ENCODE peak calls at places on chromosomes 16 and 17, in four cellular contexts. V, P, H and Q are unnamed samples.

GRCh38 chr17:79071161-79071560 is 3.5 kb upstream of the ENGASE start:
- DNase-seq in V (no peak), P (no peak), H (no peak), Q (no peak)

GRCh38 chr17:50210249-50211225 is 9.1 kb upstream of the COL1A1 start:
- DNase-seq in V (peak; percentile 54), P (peak; percentile 58), H (no peak), Q (peak; percentile 96)

GRCh38 chr17:30854146-30854545 is 22.4 kb downstream of the ATAD5 start:
- DNase-seq in V (no peak), P (no peak), H (no peak), Q (no peak)

GRCh38 chr16:47617732-47618131 is 156.6 kb downstream of the PHKB start:
- DNase-seq in V (no peak), P (no peak), H (no peak), Q (no peak)

GRCh38 chr16:79367822-79368221 is 232.7 kb downstream of the MAF start:
- DNase-seq in V (no peak), P (no peak), H (no peak), Q (no peak)

GRCh38 chr16:67188798-67189197 is 1.1 kb downstream of the EXOC3L1 start:
- DNase-seq in V (no peak), P (no peak), H (no peak), Q (no peak)

GRCh38 chr16:30379165-30379783 is 3.1 kb downstream of the SEPTIN1 start:
- DNase-seq in V (no peak), P (no peak), H (no peak), Q (no peak)

GRCh38 chr17:52536466-52536865 is 378.0 kb upstream of the CA10 start:
- DNase-seq in V (no peak), P (no peak), H (no peak), Q (no peak)

GRCh38 chr17:53142890-53143289 is 679.8 kb upstream of the KIF2B start:
- DNase-seq in V (peak; percentile 41), P (no peak), H (no peak), Q (no peak)

GRCh38 chr16:81940781-81941560 is 70.3 kb downstream of the SDR42E1 start:
- DNase-seq in V (peak; percentile 73), P (no peak), H (no peak), Q (peak; percentile 43)

GRCh38 chr17:78724544-78724943 is 57.5 kb downstream of the CYTH1 start:
- DNase-seq in V (no peak), P (no peak), H (no peak), Q (no peak)

GRCh38 chr17:5011928-5012327 is 14.2 kb downstream of the KIF1C start:
- DNase-seq in V (no peak), P (no peak), H (no peak), Q (no peak)

GRCh38 chr17:64281962-64282752 is 19.1 kb upstream of the TEX2 start:
- DNase-seq in V (peak; percentile 88), P (peak; percentile 32), H (peak; percentile 60), Q (no peak)

GRCh38 chr17:61385869-61386245 is 13.8 kb upstream of the TBX2 start:
- DNase-seq in V (no peak), P (no peak), H (no peak), Q (no peak)

GRCh38 chr16:80123189-80123588 is 417.6 kb upstream of the DYNLRB2 start:
- DNase-seq in V (no peak), P (no peak), H (no peak), Q (no peak)

GRCh38 chr17:69960755-69961154 is 114.3 kb upstream of the KCNJ16 start:
- DNase-seq in V (no peak), P (no peak), H (peak; percentile 14), Q (no peak)

GRCh38 chr16:12558641-12559040 is 245.0 kb downstream of the CPPED1 start:
- DNase-seq in V (no peak), P (no peak), H (no peak), Q (no peak)

GRCh38 chr16:71515026-71515425 is 11.2 kb upstream of the CHST4 start:
- DNase-seq in V (no peak), P (peak; percentile 23), H (peak; percentile 60), Q (no peak)

GRCh38 chr16:81737885-81738536 is 41.1 kb upstream of the PLCG2 start:
- DNase-seq in V (peak; percentile 86), P (peak; percentile 93), H (peak; percentile 90), Q (no peak)

GRCh38 chr16:68646948-68647659 is 2.0 kb downstream of the CDH3 start:
- DNase-seq in V (no peak), P (no peak), H (no peak), Q (no peak)

GRCh38 chr16:31508706-31509523 is 724 bp upstream of the RUSF1 start:
- DNase-seq in V (peak; percentile 32), P (no peak), H (no peak), Q (no peak)

GRCh38 chr17:2178798-2179505 is 124.0 kb downstream of the HIC1 start:
- DNase-seq in V (no peak), P (no peak), H (no peak), Q (no peak)
- H3K4me1 ChIP-seq in V (peaks cover 17% of the 10 kb centered on the region), P (no peaks in the 10 kb centered on the region), H (peaks cover 40% of the 10 kb centered on the region), Q (peaks cover 94% of the 10 kb centered on the region)

DNA sequence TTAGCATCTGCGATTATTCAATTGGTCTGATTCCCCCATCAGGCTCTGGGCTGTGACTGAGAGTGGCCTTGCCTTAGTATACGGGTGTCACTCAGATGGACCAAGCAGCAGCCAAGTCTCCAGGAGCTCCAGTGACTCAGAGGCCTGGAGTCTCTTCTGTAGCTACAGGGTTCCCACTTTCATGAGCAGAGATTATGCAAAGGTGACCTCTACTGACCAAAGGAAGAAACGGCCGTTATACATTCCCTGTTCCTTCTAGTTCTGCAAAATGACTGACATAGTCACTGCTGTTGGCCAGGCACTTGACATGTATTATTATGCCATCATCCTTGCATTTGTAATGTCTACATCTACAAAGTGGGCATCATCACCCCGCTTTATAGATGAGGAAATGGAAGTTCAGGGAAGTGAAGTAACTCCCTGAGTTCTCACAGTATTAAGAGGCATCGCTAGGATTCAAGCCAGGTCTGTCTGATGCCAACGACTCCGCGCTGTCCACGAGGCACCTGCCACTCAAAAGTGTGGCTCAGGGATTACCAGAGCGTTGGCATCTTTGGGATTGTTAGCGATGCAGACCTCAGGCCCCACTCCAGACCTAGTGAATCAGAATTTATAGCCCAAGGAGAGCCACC is 23.3 kb downstream of the SLC38A7 start:
- DNase-seq in V (peak; percentile 87), P (peak; percentile 49), H (peak; percentile 52), Q (no peak)
- TF ChIP-seq CTCF in V (peak; percentile 87), P (peak; percentile 51), H (peak; percentile 43), Q (no peak)

GRCh38 chr16:84992700-84993075 is 18.6 kb downstream of the ZDHHC7 start:
- DNase-seq in V (no peak), P (no peak), H (no peak), Q (no peak)

GRCh38 chr16:84993926-84994325 is 17.4 kb downstream of the ZDHHC7 start:
- DNase-seq in V (no peak), P (no peak), H (no peak), Q (no peak)

GRCh38 chr16:84999200-84999599 is 12.1 kb downstream of the ZDHHC7 start:
- DNase-seq in V (peak; percentile 57), P (no peak), H (no peak), Q (no peak)

GRCh38 chr16:84996365-84996764 is 15.0 kb downstream of the ZDHHC7 start:
- DNase-seq in V (no peak), P (no peak), H (no peak), Q (no peak)

DNA sequence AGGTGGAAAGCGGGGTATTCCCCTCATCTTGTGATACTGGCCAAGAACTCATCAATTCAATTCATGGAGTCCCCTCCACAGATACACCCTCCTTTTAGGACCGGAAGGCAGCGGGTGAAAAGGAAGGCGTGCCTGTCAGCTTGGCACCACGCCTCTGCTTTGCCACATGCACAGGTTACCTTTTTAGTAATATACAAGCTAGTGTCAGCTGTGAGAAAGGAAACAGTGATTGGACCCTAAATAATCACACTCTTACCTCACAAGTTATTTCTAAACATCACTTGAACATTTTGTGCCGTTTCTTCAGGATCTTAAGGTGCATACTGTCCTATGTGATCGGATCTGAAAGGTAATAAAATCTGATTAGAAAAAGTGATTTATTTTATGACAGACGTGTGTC is 15.7 kb downstream of the ZDHHC7 start:
- DNase-seq in V (no peak), P (no peak), H (no peak), Q (no peak)
- H3K4me1 ChIP-seq in V (peaks cover 71% of the 10 kb centered on the region), P (peaks cover 40% of the 10 kb centered on the region), H (peaks cover 51% of the 10 kb centered on the region), Q (peaks cover 54% of the 10 kb centered on the region)

GRCh38 chr17:37079065-37079708 is 130.4 kb downstream of the AATF start:
- DNase-seq in V (no peak), P (no peak), H (no peak), Q (no peak)

GRCh38 chr17:37082461-37082860 is 133.7 kb downstream of the AATF start:
- DNase-seq in V (no peak), P (no peak), H (no peak), Q (no peak)

GRCh38 chr17:37082985-37083384 is 134.2 kb downstream of the AATF start:
- DNase-seq in V (no peak), P (no peak), H (no peak), Q (no peak)

GRCh38 chr17:37079735-37080134 is 131.0 kb downstream of the AATF start:
- DNase-seq in V (no peak), P (no peak), H (no peak), Q (no peak)

DNA sequence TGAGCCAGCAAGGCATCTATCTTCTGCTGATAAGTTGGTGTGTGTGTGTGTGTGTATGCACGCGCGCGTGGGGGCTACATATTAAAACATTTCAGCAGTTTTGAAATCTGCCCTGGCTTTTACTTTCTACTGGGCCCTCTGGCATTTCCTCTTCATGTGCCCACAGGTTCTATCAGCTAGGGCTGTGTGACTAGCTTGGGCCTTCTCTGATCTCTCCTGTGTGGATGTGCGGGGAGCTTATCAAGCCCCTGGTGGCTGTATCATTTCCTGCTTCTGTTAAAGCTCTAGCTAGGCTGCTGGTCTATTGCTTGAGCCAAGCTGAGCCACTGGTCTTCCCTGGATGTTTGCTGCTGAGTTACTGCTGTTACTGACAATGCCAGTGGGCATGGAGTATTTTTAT is 132.5 kb downstream of the AATF start:
- DNase-seq in V (peak; percentile 22), P (no peak), H (no peak), Q (no peak)
- TF ChIP-seq CTCF in V (no peak), P (no peak), H (no peak), Q (no peak)

DNA sequence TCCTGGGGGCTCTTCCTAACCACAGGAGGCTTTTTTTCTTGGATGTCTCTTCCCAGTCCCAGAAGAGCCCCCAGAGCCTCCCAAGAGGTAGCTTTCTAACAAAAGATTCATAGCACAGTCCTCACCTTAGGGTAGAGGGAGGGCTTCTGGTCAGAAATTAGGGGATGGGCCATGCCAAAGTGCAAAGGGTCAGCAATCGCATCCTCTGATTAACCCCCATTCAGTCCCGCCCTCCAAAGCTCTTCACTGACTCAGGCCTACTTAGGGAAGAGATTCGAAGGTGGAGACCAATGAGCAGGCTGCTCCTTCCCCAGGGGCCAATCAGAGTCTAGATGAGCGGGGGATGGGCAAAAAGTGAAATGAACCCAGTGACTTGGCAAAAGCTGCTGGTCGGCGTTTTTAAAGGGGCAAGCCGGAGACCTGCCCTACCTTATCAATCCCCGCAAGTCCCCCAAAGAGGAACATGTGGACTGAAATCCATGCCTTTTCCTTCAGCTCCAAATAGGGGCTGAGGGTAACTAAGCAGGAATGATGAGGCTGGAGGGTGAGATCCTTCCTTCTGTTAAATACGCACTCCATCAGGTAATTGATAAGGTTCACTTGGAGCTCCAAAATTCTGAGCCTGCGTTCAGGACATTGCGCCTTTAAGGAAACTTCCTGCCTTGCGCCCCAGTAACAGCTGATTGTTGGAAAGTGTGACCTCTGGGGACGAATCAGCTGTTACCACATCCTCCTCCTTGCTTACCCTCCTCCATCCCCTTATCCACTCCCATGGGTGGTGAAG is 6.9 kb upstream of the TLCD2 start:
- DNase-seq in V (peak; percentile 100), P (peak; percentile 98), H (peak; percentile 93), Q (peak; percentile 99)
- H3K4me1 ChIP-seq in V (peaks cover 40% of the 10 kb centered on the region), P (peaks cover 25% of the 10 kb centered on the region), H (peaks cover 41% of the 10 kb centered on the region), Q (peaks cover 46% of the 10 kb centered on the region)

GRCh38 chr16:7021653-7022275 is 310.9 kb upstream of the RBFOX1 start:
- DNase-seq in V (no peak), P (no peak), H (no peak), Q (no peak)

GRCh38 chr16:7026639-7027038 is 306.0 kb upstream of the RBFOX1 start:
- DNase-seq in V (no peak), P (no peak), H (no peak), Q (no peak)

GRCh38 chr16:7025616-7026190 is 306.9 kb upstream of the RBFOX1 start:
- DNase-seq in V (peak; percentile 63), P (peak; percentile 75), H (peak; percentile 65), Q (no peak)
- TF ChIP-seq CTCF in V (peak; percentile 34), P (peak; percentile 51), H (peak; percentile 46), Q (peak; percentile 4)